ENCODE peak calls at places on chromosomes 4 and X, in ten cellular contexts. T, U, P, F, M, S, B, E, L and Z are unnamed samples.
A peak's percentile ranks its signal among the peaks of the same experiment; 100 is the strongest.

GRCh38 chr4:70737409-70737808 is 15.6 kb downstream of the RUFY3 start:
- DNase-seq in M (no peak), F (no peak), L (no peak), B (no peak), T (no peak), E (no peak), S (no peak), P (no peak), U (no peak), Z (no peak)

GRCh38 chr4:13173974-13174373 is 310.2 kb downstream of the RAB28 start:
- DNase-seq in F (no peak), U (no peak), L (no peak), P (peak; percentile 85), M (peak; percentile 65), T (no peak), S (no peak), B (no peak), E (no peak), Z (no peak)

GRCh38 chr4:166239354-166239753 is 366.3 kb downstream of the TLL1 start:
- DNase-seq in E (no peak), M (no peak), B (no peak), T (no peak), S (no peak), P (no peak), L (no peak), F (no peak), U (no peak), Z (no peak)

GRCh38 chrX:136768469-136769084 is 12.2 kb downstream of the ARHGEF6 start:
- DNase-seq in B (no peak), E (peak; percentile 61), F (no peak), S (peak; percentile 77), T (no peak), P (peak; percentile 72), U (no peak), M (no peak), L (no peak), Z (peak; percentile 38)

GRCh38 chr4:159487284-159487747 is 384.4 kb downstream of the RAPGEF2 start:
- DNase-seq in T (peak; percentile 14), M (no peak), B (no peak), S (no peak), P (no peak), F (no peak), E (peak; percentile 3), U (peak; percentile 37), L (peak; percentile 69), Z (peak; percentile 3)

GRCh38 chrX:129931411-129932136 is 25.6 kb downstream of the UTP14A start:
- DNase-seq in B (peak; percentile 94), S (peak; percentile 95), F (peak; percentile 74), E (peak; percentile 55), U (peak; percentile 88), P (peak; percentile 96), M (peak; percentile 78), L (peak; percentile 90), T (peak; percentile 53), Z (peak; percentile 86)

GRCh38 chr4:119212964-119213606 is 572 bp downstream of the USP53 start:
- DNase-seq in M (peak; percentile 71), B (peak; percentile 93), P (peak; percentile 97), S (peak; percentile 94), T (peak; percentile 87), L (peak; percentile 95), E (peak; percentile 63), U (peak; percentile 85), F (peak; percentile 87), Z (no peak)

GRCh38 chr4:151035321-151035720 is 20.2 kb upstream of the LRBA start:
- DNase-seq in F (no peak), P (no peak), L (no peak), U (peak; percentile 30), B (no peak), T (no peak), S (no peak), M (no peak), E (no peak), Z (no peak)

GRCh38 chrX:151715735-151716134 is at the start of gene FATE1:
- DNase-seq in F (no peak), E (no peak), U (no peak), M (no peak), L (no peak), S (no peak), P (no peak), T (no peak), B (no peak), Z (no peak)

GRCh38 chr4:128863314-128864075 is 54.0 kb downstream of the JADE1 start:
- DNase-seq in T (peak; percentile 41), U (peak; percentile 75), B (peak; percentile 73), L (peak; percentile 90), M (peak; percentile 44), P (peak; percentile 80), S (peak; percentile 79), E (no peak), F (no peak), Z (peak; percentile 39)

GRCh38 chr4:184473515-184474260 is 662 bp downstream of the IRF2 start:
- DNase-seq in F (no peak), U (peak; percentile 44), B (peak; percentile 89), M (no peak), P (peak; percentile 85), E (no peak), S (peak; percentile 92), L (peak; percentile 41), T (no peak), Z (peak; percentile 68)

GRCh38 chr4:1012031-1012739 is 759 bp downstream of the FGFRL1 start:
- DNase-seq in S (peak; percentile 87), F (no peak), U (peak; percentile 78), L (peak; percentile 84), T (no peak), P (no peak), B (no peak), E (no peak), M (peak; percentile 23), Z (no peak)

DNA sequence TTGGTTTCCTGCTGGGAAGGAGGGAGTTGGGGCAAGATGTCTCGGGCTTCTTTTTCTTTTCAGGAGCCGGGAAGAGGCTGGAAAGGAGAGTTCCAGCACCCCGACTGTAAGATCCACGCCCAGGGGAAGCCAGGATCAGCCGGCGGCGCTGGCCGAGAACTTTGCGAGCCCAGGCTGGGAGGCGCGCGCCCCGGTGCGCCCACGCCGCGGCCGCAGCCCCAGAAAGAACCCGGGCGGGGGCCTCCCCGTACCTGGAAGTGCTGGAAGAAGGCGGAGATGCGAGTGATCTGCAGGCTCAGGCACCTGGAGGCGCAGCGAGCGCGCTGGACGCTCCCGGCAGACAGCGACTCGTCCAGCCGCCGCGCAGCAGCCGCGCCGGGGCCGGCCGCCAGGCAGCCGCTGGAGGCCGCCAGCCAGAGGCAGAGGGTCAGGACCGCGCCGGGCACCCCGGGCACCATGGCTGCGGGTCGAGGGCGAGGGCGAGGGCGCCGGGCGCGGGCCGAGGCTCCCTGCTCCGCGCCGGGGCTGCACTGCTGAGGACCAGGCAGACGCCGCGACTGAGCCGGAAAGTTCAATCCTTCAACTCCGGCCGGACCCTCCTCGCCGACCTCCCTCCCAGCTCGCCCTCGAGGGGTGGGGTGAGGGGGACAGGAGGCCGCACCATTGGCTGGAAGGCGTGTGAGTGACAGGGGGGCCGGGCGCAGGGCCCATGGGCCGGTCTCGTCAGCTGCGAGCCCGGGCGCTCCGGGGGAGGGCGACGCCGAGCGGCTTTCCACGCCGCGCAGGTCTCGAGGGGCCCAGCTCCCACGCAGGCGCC is at the start of gene ANOS1:
- DNase-seq in F (no peak), T (no peak), L (peak; percentile 81), B (peak; percentile 85), M (peak; percentile 17), U (peak; percentile 47), E (no peak), P (peak; percentile 81), S (peak; percentile 75), Z (no peak)
- H3K4me3 ChIP-seq in F (peak within 1 kb of the TSS; percentile 73), T (peak within 1 kb of the TSS; percentile 41), L (peak within 1 kb of the TSS; percentile 41), B (peak within 1 kb of the TSS; percentile 40), M (peak within 1 kb of the TSS; percentile 33), U (peak within 1 kb of the TSS; percentile 45), E (peak within 1 kb of the TSS; percentile 25), P (peak within 1 kb of the TSS; percentile 37), S (peak within 1 kb of the TSS; percentile 30), Z (no peak within 1 kb of the TSS)

GRCh38 chrX:31279359-31279758 is 207.5 kb upstream of the FTHL17 start:
- DNase-seq in P (no peak), U (no peak), B (no peak), L (peak; percentile 22), S (no peak), T (no peak), F (no peak), E (no peak), M (no peak), Z (no peak)
- TF ChIP-seq CTCF in P (no peak), U (no peak), B (no peak), L (peak; percentile 52), S (no peak), T (peak; percentile 40), F (no peak), E (peak; percentile 45), M (no peak), Z (peak; percentile 28)

GRCh38 chr4:68797048-68797447 is 18.7 kb upstream of the UGT2B10 start:
- DNase-seq in S (no peak), F (no peak), M (no peak), U (no peak), T (no peak), P (no peak), B (no peak), L (no peak), E (no peak), Z (no peak)
- H3K36me3 ChIP-seq in S (no peaks in the 10 kb centered on the region), F (no peaks in the 10 kb centered on the region), M (no peaks in the 10 kb centered on the region), U (no peaks in the 10 kb centered on the region), T (no peaks in the 10 kb centered on the region), P (no peaks in the 10 kb centered on the region), B (no peaks in the 10 kb centered on the region), L (no peaks in the 10 kb centered on the region), E (no peaks in the 10 kb centered on the region), Z (no peaks in the 10 kb centered on the region)

DNA sequence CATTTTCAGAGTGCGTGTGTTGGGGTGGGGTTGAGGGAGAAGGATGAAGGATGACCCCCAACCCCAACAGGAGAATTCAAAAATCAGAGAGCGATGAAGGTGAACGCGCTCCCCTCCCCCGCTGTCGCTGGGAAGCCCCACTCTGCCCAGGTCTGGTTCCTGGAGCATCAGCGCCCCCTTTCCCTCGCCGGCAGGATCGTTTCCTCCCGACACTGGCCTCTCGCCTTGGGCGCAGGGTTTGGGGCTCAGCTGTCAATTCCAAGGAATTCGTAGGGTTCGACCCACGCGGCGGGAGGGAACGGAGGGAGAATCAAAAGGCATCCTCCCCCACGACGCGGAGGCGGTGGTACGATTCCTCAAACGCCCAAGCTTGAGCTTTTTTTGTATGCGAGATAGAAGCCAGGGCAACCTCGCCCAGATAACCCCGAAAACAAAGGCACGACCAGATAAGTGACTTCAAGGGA is 997 bp upstream of the PDGFRA start:
- DNase-seq in E (no peak), B (peak; percentile 83), F (no peak), P (peak; percentile 92), S (peak; percentile 82), M (peak; percentile 68), U (peak; percentile 59), L (no peak), T (no peak), Z (no peak)
- H3K4me3 ChIP-seq in E (peak overlapping the region; percentile 92), B (peak overlapping the region; percentile 2), F (peak overlapping the region; percentile 91), P (peak overlapping the region; percentile 66), S (peak overlapping the region; percentile 55), M (peak overlapping the region; percentile 19), U (peak overlapping the region; percentile 36), L (no peak overlapping the region), T (peak overlapping the region; percentile 32), Z (peak overlapping the region; percentile 49)